ENCODE peak calls at places on chromosome 7, in four cellular contexts. H is ovary, M is gastrocnemius medialis, U is tibial nerve. V is an unnamed sample.
A peak's percentile ranks its signal among the peaks of the same experiment; 100 is the strongest.

GRCh38 chr7:1355568-1356340 is 103.5 kb downstream of the MICALL2 start:
- DNase-seq in H (no peak), M (no peak), U (no peak), V (no peak)

GRCh38 chr7:138247568-138248328 is 171.5 kb downstream of the AKR1D1 start:
- DNase-seq in H (no peak), M (no peak), U (no peak), V (no peak)

GRCh38 chr7:123616244-123616643 is 14.6 kb downstream of the ASB15 start:
- DNase-seq in H (no peak), M (no peak), U (no peak), V (no peak)

GRCh38 chr7:48424731-48425130 is 253.5 kb downstream of the ABCA13 start:
- DNase-seq in H (no peak), M (no peak), U (no peak), V (no peak)

GRCh38 chr7:97179454-97180104 is 62.1 kb downstream of the SDHAF3 start:
- DNase-seq in H (peak; percentile 11), M (peak; percentile 3), U (no peak), V (peak; percentile 16)

GRCh38 chr7:112580717-112581435 is 100.1 kb downstream of the LSMEM1 start:
- DNase-seq in H (no peak), M (no peak), U (no peak), V (no peak)

GRCh38 chr7:114554781-114555537 is 140.3 kb downstream of the FOXP2 start:
- DNase-seq in H (no peak), M (peak; percentile 28), U (no peak), V (no peak)

GRCh38 chr7:13115157-13115772 is 427.8 kb downstream of the ARL4A start:
- DNase-seq in H (no peak), M (no peak), U (no peak), V (no peak)

GRCh38 chr7:82578430-82578829 is 134.9 kb upstream of the CACNA2D1 start:
- DNase-seq in H (no peak), M (no peak), U (no peak), V (no peak)

GRCh38 chr7:55074008-55074499 is 55.2 kb downstream of the EGFR start:
- DNase-seq in H (peak; percentile 38), M (no peak), U (no peak), V (no peak)

GRCh38 chr7:92697414-92697813 is 107.2 kb upstream of the FAM133B start:
- DNase-seq in H (no peak), M (no peak), U (no peak), V (no peak)

GRCh38 chr7:79420464-79420863 is 33.0 kb downstream of the MAGI2 start:
- DNase-seq in H (no peak), M (no peak), U (no peak), V (no peak)

GRCh38 chr7:139936760-139937310 is 107.8 kb downstream of the TBXAS1 start:
- DNase-seq in H (no peak), M (no peak), U (no peak), V (peak; percentile 22)

GRCh38 chr7:156842740-156843140 is 50.2 kb downstream of the LMBR1 start:
- DNase-seq in H (no peak), M (no peak), U (no peak), V (no peak)

GRCh38 chr7:121395961-121396757 is at the start of gene FAM3C:
- DNase-seq in H (peak; percentile 94), M (peak; percentile 69), U (peak; percentile 78), V (peak; percentile 92)

GRCh38 chr7:25180946-25181345 is 47.3 kb downstream of the NPVF start:
- DNase-seq in H (no peak), M (no peak), U (no peak), V (no peak)

GRCh38 chr7:135166338-135166989 is 4.0 kb downstream of the CYREN start:
- DNase-seq in H (no peak), M (no peak), U (no peak), V (no peak)

GRCh38 chr7:27459729-27460048 is 203.0 kb downstream of the HIBADH start:
- DNase-seq in H (no peak), M (no peak), U (no peak), V (no peak)

GRCh38 chr7:2785071-2785500 is 59.0 kb downstream of the GNA12 start:
- DNase-seq in H (no peak), M (no peak), U (no peak), V (no peak)

GRCh38 chr7:91149518-91149917 is 114.7 kb upstream of the FZD1 start:
- DNase-seq in H (no peak), M (no peak), U (no peak), V (no peak)

DNA sequence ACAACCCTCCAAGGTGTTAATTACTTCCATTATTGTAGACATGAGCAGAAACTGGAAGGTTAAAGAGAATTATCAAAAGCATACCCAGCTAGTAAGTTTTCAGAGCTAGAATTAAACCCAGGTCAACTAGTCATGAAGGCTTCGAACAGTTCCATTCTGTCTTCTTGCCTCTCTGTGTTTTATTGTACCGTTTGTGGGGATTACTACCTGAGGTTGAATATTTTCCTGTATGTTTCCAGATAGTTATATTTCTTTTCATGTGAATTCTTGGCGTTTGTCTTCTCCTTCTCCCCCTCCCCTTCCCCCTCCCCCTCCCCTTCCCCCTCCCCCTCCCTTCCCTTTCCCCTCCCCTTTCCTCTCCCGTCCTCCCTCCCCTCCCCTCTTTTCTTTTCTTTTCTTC is 218.0 kb upstream of the GALNT17 start:
- DNase-seq in H (no peak), M (no peak), U (no peak), V (no peak)
- H3K27ac ChIP-seq in H (no peak overlapping the region), M (no peak overlapping the region), U (no peak overlapping the region), V (no peak overlapping the region)

GRCh38 chr7:38312776-38313175 is 39.3 kb upstream of the TARP start:
- DNase-seq in H (no peak), M (no peak), U (no peak), V (no peak)

GRCh38 chr7:38307640-38308039 is 34.2 kb upstream of the TARP start:
- DNase-seq in H (no peak), M (no peak), U (no peak), V (no peak)

GRCh38 chr7:38311329-38311937 is 38.0 kb upstream of the TARP start:
- DNase-seq in H (peak; percentile 18), M (no peak), U (no peak), V (no peak)

GRCh38 chr7:38309555-38309954 is 36.1 kb upstream of the TARP start:
- DNase-seq in H (no peak), M (no peak), U (no peak), V (no peak)

GRCh38 chr7:38310601-38311057 is 37.2 kb upstream of the TARP start:
- DNase-seq in H (no peak), M (no peak), U (peak; percentile 38), V (peak; percentile 43)
- TF ChIP-seq POLR2A in H (no peak), M (no peak), U (no peak), V (no peak)

DNA sequence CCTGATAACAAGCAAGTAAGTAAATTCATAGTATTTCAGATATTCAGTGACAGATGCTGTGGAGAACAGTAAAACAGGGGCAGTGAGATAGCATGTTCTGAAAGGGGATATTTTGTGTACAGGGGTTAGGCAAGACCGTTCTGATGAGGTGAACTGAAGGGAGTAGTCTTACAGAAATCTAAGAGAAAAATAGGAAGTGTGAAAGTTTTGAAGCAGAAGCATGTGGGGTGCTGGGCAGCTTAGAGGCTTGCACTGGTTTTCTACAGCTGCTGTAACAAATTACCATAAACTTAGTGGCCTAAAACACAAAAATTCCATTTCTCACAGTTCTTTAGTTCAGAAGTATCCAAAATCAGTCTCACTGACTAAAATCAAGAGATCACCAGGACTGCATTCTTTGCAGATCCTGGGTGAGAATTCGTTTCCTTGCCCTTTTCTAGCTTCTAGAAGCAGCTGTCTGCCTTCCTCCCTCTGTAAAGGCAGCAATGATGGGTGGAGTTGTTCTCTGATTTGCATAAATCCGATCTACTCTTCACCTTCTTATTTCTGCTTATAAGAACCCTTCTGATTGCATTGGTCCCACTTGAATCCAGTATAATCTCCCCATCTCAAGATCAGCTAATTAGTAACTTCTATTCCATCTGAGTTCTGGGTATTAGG is 7.5 kb upstream of the KLF14 start:
- DNase-seq in H (no peak), M (no peak), U (no peak), V (no peak)
- H3K27me3 ChIP-seq in H (no peaks in the 10 kb centered on the region), M (peaks cover 15% of the 10 kb centered on the region), U (peaks cover 44% of the 10 kb centered on the region), V (peaks cover 5% of the 10 kb centered on the region)

DNA sequence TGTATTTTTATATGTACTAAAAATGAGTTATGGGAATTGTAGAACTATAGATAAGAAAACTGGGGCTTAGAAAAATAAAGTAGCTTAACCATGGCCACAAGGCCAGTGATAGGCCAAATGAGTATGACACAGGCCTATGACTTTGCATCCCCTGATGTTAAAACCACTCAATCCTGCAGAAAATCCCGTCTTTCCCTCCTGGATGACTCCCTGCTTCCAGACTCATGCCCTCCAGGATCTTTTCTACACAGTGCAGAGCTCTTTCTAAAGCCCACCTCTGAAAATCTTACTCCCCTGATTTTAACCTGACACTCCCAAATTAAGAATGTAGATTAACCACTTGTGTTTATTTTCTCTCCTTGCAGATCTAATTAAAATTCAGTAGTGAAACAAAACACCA is 489.2 kb upstream of the LRRN3 start:
- DNase-seq in H (no peak), M (no peak), U (no peak), V (no peak)
- H3K27ac ChIP-seq in H (no peak overlapping the region), M (no peak overlapping the region), U (no peak overlapping the region), V (no peak overlapping the region)

DNA sequence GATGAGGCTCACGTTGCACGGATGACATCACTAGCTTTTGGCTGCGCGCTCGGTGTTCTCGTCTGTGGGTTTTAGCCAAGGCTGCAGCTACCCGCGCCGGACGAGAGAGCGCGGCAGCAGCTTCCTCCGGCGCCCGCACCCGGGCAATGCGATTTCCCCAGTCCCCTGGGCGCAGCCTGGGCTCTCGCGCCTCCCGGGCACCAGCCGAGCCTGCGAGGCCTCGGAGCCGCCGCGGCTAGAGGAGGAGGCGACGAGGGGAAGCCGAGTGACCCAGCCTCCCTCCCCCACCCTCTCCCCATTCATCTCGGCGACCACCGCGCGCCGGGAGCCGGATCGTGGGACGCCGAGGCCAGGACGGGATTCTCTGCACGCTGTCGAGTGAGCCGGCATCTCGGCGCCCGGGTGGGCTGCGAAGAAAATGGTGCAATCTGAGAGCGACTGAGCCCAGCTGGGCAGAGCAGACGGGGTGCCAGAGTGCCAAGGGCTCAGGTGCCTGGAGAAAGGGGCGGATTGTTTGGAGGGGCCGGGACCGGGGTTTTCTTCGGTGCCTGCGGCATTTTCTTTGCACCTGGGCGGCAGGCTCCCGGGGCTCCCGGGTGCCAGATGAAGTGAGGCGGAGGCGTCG is 1.2 kb upstream of the TMEM178B start:
- DNase-seq in H (peak; percentile 15), M (peak; percentile 46), U (no peak), V (peak; percentile 46)
- TF ChIP-seq POLR2A in H (no peak), M (peak; percentile 33), U (no peak), V (no peak)

GRCh38 chr7:158070222-158070920 is 517.3 kb downstream of the PTPRN2 start:
- DNase-seq in H (no peak), M (no peak), U (no peak), V (no peak)
- H3K27me3 ChIP-seq in H (no peaks in the 10 kb centered on the region), M (no peaks in the 10 kb centered on the region), U (no peaks in the 10 kb centered on the region), V (no peaks in the 10 kb centered on the region)

DNA sequence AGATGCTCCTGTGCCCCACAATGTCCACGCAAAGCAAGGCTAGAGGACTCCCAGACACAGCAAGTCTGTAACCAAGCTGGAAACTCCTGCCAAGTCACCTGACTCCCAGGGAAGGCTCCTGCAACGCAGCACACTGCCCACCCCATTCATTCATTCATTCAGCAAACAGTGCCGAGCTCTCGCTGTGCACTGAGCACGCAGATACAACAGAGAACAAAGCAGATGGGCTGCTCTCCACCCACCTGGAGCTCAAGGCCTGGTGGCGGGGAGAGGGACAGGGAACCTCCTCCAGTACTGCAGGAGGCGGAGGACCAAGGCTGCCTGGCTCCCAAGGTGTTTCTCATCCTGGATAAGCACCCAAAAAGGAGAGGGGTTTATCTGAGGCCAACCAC is 8.6 kb downstream of the KCNH2 start:
- DNase-seq in H (no peak), M (no peak), U (no peak), V (no peak)
- H3K27ac ChIP-seq in H (no peak overlapping the region), M (no peak overlapping the region), U (no peak overlapping the region), V (no peak overlapping the region)

GRCh38 chr7:100640438-100641410 is 628 bp downstream of the TFR2 start:
- DNase-seq in H (no peak), M (no peak), U (no peak), V (no peak)
- TF ChIP-seq POLR2A in H (no peak), M (no peak), U (no peak), V (no peak)

V was measured in uterus.